ENCODE peak calls at places on chromosomes 2 and 18, in ten cellular contexts. Q is CD4-positive, CD25-positive, alpha-beta regulatory T cell; Y is GOT3; J is Daoy; H is activated CD4-positive, alpha-beta T cell treated with anti-CD3 and anti-CD28 coated beads for 24 hours; T is AG04450; L is GM20000; C is M059J; F is stimulated activated CD4-positive, alpha-beta T cell treated with anti-CD3 and anti-CD28 coated beads, Interleukin-1b, Interleukin-23, amount 100 ng/mL, for 24 hours; S is amniotic stem cell. D is an unnamed sample.

GRCh38 chr2:108893277-108893676 is 95.7 kb downstream of the EDAR start:
- DNase-seq in Q (no peak), Y (no peak), J (no peak), H (no peak), T (no peak), L (no peak), C (peak; percentile 41), F (no peak), S (no peak), D (no peak)

GRCh38 chr18:41939326-41939725 is 15.7 kb upstream of the PIK3C3 start:
- DNase-seq in Q (no peak), Y (no peak), J (no peak), H (no peak), T (no peak), L (no peak), C (peak; percentile 44), F (no peak), S (no peak), D (no peak)

GRCh38 chr2:48946444-48947048 is 191.0 kb upstream of the LHCGR start:
- DNase-seq in Q (peak; percentile 44), Y (no peak), J (peak; percentile 22), H (peak; percentile 2), T (peak; percentile 21), L (peak; percentile 68), C (peak; percentile 48), F (peak; percentile 4), S (peak; percentile 1), D (peak; percentile 20)

GRCh38 chr18:60893331-60894114 is 439.7 kb upstream of the CDH20 start:
- DNase-seq in Q (no peak), Y (no peak), J (no peak), H (no peak), T (no peak), L (no peak), C (peak; percentile 12), F (no peak), S (no peak), D (no peak)

GRCh38 chr2:108918941-108919341 is 70.1 kb downstream of the EDAR start:
- DNase-seq in Q (no peak), Y (no peak), J (no peak), H (no peak), T (no peak), L (no peak), C (no peak), F (no peak), S (no peak), D (no peak)

GRCh38 chr2:148684507-148684906 is 40.0 kb downstream of the EPC2 start:
- DNase-seq in Q (no peak), Y (no peak), J (no peak), H (no peak), T (no peak), L (no peak), C (no peak), F (no peak), S (no peak), D (no peak)

GRCh38 chr2:64767670-64768425 is 114.1 kb upstream of the SERTAD2 start:
- DNase-seq in Q (peak; percentile 64), Y (peak; percentile 49), J (peak; percentile 93), H (peak; percentile 66), T (peak; percentile 61), L (peak; percentile 91), C (peak; percentile 93), F (peak; percentile 54), S (peak; percentile 88), D (no peak)

GRCh38 chr2:201704536-201704935 is 6.1 kb upstream of the MPP4 start:
- DNase-seq in Q (no peak), Y (no peak), J (no peak), H (no peak), T (no peak), L (no peak), C (peak; percentile 41), F (no peak), S (no peak), D (no peak)

GRCh38 chr2:84970956-84971798 is at the start of gene KCMF1:
- DNase-seq in Q (peak; percentile 59), Y (peak; percentile 39), J (peak; percentile 81), H (peak; percentile 62), T (no peak), L (peak; percentile 94), C (peak; percentile 62), F (peak; percentile 70), S (peak; percentile 49), D (no peak)

GRCh38 chr18:24027156-24027555 is 12.6 kb downstream of the TTC39C start:
- DNase-seq in Q (no peak), Y (no peak), J (peak; percentile 71), H (no peak), T (peak; percentile 75), L (no peak), C (peak; percentile 88), F (no peak), S (no peak), D (no peak)

GRCh38 chr2:231554748-231555545 is 24.7 kb upstream of the NMUR1 start:
- DNase-seq in Q (no peak), Y (no peak), J (peak; percentile 32), H (no peak), T (peak; percentile 13), L (no peak), C (peak; percentile 15), F (no peak), S (no peak), D (no peak)

GRCh38 chr2:164697688-164698290 is 76.5 kb upstream of the GRB14 start:
- DNase-seq in Q (no peak), Y (no peak), J (no peak), H (no peak), T (no peak), L (no peak), C (peak; percentile 14), F (no peak), S (no peak), D (no peak)

GRCh38 chr18:25019946-25020345 is 332.0 kb downstream of the ZNF521 start:
- DNase-seq in Q (no peak), Y (no peak), J (no peak), H (no peak), T (no peak), L (no peak), C (no peak), F (no peak), S (no peak), D (no peak)

GRCh38 chr2:222000326-222000725 is 298.5 kb downstream of the PAX3 start:
- DNase-seq in Q (no peak), Y (no peak), J (peak; percentile 87), H (no peak), T (peak; percentile 76), L (no peak), C (peak; percentile 92), F (no peak), S (no peak), D (no peak)

GRCh38 chr2:238669581-238670340 is 178.1 kb upstream of the TWIST2 start:
- DNase-seq in Q (no peak), Y (no peak), J (no peak), H (no peak), T (no peak), L (no peak), C (peak; percentile 4), F (no peak), S (no peak), D (no peak)

GRCh38 chr2:218482651-218483050 is 63.7 kb downstream of the VIL1 start:
- DNase-seq in Q (no peak), Y (no peak), J (no peak), H (no peak), T (no peak), L (peak; percentile 10), C (no peak), F (no peak), S (no peak), D (no peak)

GRCh38 chr18:7062844-7063243 is 54.8 kb downstream of the LAMA1 start:
- DNase-seq in Q (no peak), Y (no peak), J (no peak), H (no peak), T (no peak), L (no peak), C (no peak), F (no peak), S (no peak), D (no peak)

GRCh38 chr2:46845542-46846453 is 69.8 kb downstream of the MCFD2 start:
- DNase-seq in Q (no peak), Y (no peak), J (no peak), H (no peak), T (no peak), L (no peak), C (peak; percentile 19), F (no peak), S (no peak), D (no peak)

GRCh38 chr2:98649135-98649991 is 41.0 kb downstream of the UNC50 start:
- DNase-seq in Q (peak; percentile 82), Y (no peak), J (peak; percentile 66), H (peak; percentile 69), T (peak; percentile 48), L (peak; percentile 51), C (peak; percentile 65), F (peak; percentile 67), S (peak; percentile 45), D (peak; percentile 54)

GRCh38 chr18:8619835-8620577 is 10.8 kb downstream of the RAB12 start:
- DNase-seq in Q (no peak), Y (no peak), J (no peak), H (no peak), T (no peak), L (no peak), C (no peak), F (no peak), S (no peak), D (no peak)

GRCh38 chr2:237413293-237414055 is 490 bp downstream of the COL6A3 start:
- DNase-seq in Q (no peak), Y (no peak), J (no peak), H (no peak), T (no peak), L (no peak), C (no peak), F (no peak), S (no peak), D (no peak)